ENCODE peak calls at places on chromosomes 13 and 19, in seven cellular contexts. P is esophagus muscularis mucosa; X is fibroblast of pulmonary artery; U is CD4-positive, CD25-positive, alpha-beta regulatory T cell; L is AG09309; T is neural progenitor cell; G is colonic mucosa. Q is an unnamed sample.

GRCh38 chr13:112961457-112962369 is 7.3 kb upstream of the MCF2L start:
- DNase-seq in T (no peak), U (no peak), X (no peak), L (no peak), G (no peak), P (no peak), Q (no peak)

GRCh38 chr19:49887653-49888477 is 8.8 kb downstream of the IL4I1 start:
- DNase-seq in U (no peak), L (no peak), T (no peak), X (no peak), G (no peak), P (no peak), Q (no peak)

GRCh38 chr19:35088514-35088913 is 27.1 kb upstream of the FXYD3 start:
- DNase-seq in T (no peak), U (no peak), X (peak), P (no peak), L (peak), G (no peak), Q (peak)

GRCh38 chr13:20492641-20493040 is 33.0 kb downstream of the CRYL1 start:
- DNase-seq in G (peak), P (no peak), X (peak), L (no peak), T (peak), U (peak), Q (peak)

GRCh38 chr13:59360108-59360507 is 803.6 kb downstream of the DIAPH3 start:
- DNase-seq in P (no peak), L (no peak), G (no peak), T (peak), U (peak), X (peak), Q (no peak)

GRCh38 chr13:99656092-99656745 is 154.9 kb downstream of the TM9SF2 start:
- DNase-seq in U (peak), L (peak), G (peak), X (peak), P (peak), T (peak), Q (peak)

GRCh38 chr19:35551091-35551810 is 5.8 kb downstream of the TMEM147 start:
- DNase-seq in T (no peak), L (no peak), G (no peak), X (no peak), U (no peak), P (no peak), Q (no peak)

GRCh38 chr13:35763805-35764170 is 287.3 kb upstream of the MAB21L1 start:
- DNase-seq in T (no peak), U (no peak), L (no peak), G (no peak), P (no peak), X (no peak), Q (no peak)

GRCh38 chr13:47555235-47555634 is 445.8 kb downstream of the SUCLA2 start:
- DNase-seq in P (no peak), L (no peak), U (no peak), T (no peak), X (peak), G (no peak), Q (peak)

GRCh38 chr19:39196860-39197562 is at the start of gene NCCRP1:
- DNase-seq in X (no peak), G (no peak), T (peak), L (no peak), P (no peak), U (no peak), Q (no peak)

GRCh38 chr19:16607819-16608218 is 20.2 kb downstream of the MED26 start:
- DNase-seq in X (no peak), L (no peak), G (no peak), T (no peak), P (no peak), U (no peak), Q (no peak)

GRCh38 chr19:11548315-11548700 is 9.7 kb downstream of the CNN1 start:
- DNase-seq in U (no peak), G (no peak), P (no peak), T (no peak), L (no peak), X (no peak), Q (no peak)

GRCh38 chr19:41909706-41910105 is 18.5 kb downstream of the ERFL start:
- DNase-seq in L (no peak), T (no peak), G (no peak), P (no peak), X (no peak), U (no peak), Q (no peak)

GRCh38 chr13:23921451-23921888 is 24.2 kb upstream of the C1QTNF9B start:
- DNase-seq in X (peak), L (peak), T (peak), G (peak), P (no peak), U (peak), Q (peak)

GRCh38 chr13:99883805-99884204 is 87.8 kb downstream of the ZIC5 start:
- DNase-seq in U (no peak), X (no peak), L (no peak), P (no peak), G (no peak), T (no peak), Q (no peak)

GRCh38 chr13:33258437-33259193 is 26.9 kb downstream of the STARD13 start:
- DNase-seq in G (no peak), T (no peak), P (no peak), L (peak), X (peak), U (no peak), Q (no peak)

GRCh38 chr13:110949628-110950027 is 34.8 kb upstream of the ANKRD10 start:
- DNase-seq in X (no peak), G (no peak), T (no peak), L (no peak), U (no peak), P (no peak), Q (no peak)

GRCh38 chr13:36862002-36862706 is 43.1 kb downstream of the RFXAP start:
- DNase-seq in G (no peak), T (no peak), X (peak), U (peak), P (no peak), L (no peak), Q (peak)

GRCh38 chr13:51457086-51457485 is 4.2 kb upstream of the INTS6 start:
- DNase-seq in U (no peak), X (no peak), L (no peak), G (no peak), P (no peak), T (no peak), Q (no peak)

GRCh38 chr13:74715718-74716117 is 581.5 kb upstream of the KLF12 start:
- DNase-seq in T (no peak), U (no peak), P (no peak), X (no peak), G (no peak), L (peak), Q (no peak)

GRCh38 chr19:42239544-42240220 is 2.7 kb downstream of the GSK3A start:
- DNase-seq in U (no peak), T (no peak), X (no peak), G (no peak), P (no peak), L (no peak), Q (no peak)

GRCh38 chr13:99417151-99417820 is 84.0 kb upstream of the TM9SF2 start:
- DNase-seq in X (no peak), G (no peak), U (no peak), P (no peak), T (peak), L (no peak), Q (no peak)

GRCh38 chr13:45850020-45850613 is 1.4 kb downstream of the SIAH3 start:
- DNase-seq in T (peak), P (no peak), X (no peak), G (no peak), L (no peak), U (no peak), Q (no peak)

GRCh38 chr19:47781590-47782318 is 3.3 kb downstream of the SELENOW start:
- DNase-seq in U (no peak), G (peak), T (no peak), P (no peak), L (no peak), X (no peak), Q (no peak)

GRCh38 chr13:19818223-19818842 is 35.6 kb upstream of the PSPC1 start:
- DNase-seq in G (peak), T (peak), L (no peak), P (no peak), U (peak), X (peak), Q (peak)

GRCh38 chr13:31944262-31945160 is 87.1 kb upstream of the FRY start:
- DNase-seq in P (no peak), X (no peak), L (no peak), G (no peak), T (no peak), U (no peak), Q (no peak)

DNA sequence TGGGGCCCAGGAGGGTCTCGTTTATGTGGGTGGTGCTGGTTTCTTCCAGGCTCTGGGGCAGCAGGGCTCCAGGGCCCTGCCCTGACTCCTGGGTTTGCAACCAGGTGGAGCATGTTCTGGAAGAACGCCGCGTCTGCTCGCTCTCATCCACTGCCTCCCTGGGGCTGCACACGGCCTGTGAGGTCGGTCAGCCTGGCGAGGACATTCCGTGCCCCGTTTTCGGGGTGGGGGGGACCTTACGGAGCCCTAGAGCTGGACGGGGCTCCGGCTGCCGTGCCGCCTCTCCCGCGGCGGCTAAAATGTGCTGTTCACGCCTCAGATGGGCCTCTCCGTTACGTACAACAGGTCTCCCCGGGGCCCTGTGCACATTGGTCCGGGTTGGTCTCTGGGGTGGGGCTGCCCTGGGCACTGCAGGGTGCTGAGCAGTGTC is 3.3 kb downstream of the GNA11 start:
- DNase-seq in U (no peak), X (no peak), P (no peak), T (no peak), G (peak), L (no peak), Q (no peak)
- H3K4me3 ChIP-seq in U (no peak), X (no peak), P (peak), T (no peak), G (peak), L (no peak), Q (no peak)

GRCh38 chr19:46279177-46279576 is 17.7 kb upstream of the HIF3A start:
- DNase-seq in X (no peak), T (no peak), G (no peak), U (no peak), L (no peak), P (no peak), Q (no peak)
- H3K4me3 ChIP-seq in X (no peak), T (no peak), G (no peak), U (no peak), L (no peak), P (no peak), Q (no peak)

GRCh38 chr19:9406798-9407352 is 28.5 kb downstream of the ZNF266 start:
- DNase-seq in G (peak), T (no peak), U (peak), X (peak), L (peak), P (no peak), Q (peak)
- H3K4me3 ChIP-seq in G (peak), T (no peak), U (peak), X (peak), L (peak), P (peak), Q (peak)

GRCh38 chr13:103531278-103531677 is 465.1 kb upstream of the SLC10A2 start:
- DNase-seq in U (no peak), P (no peak), T (no peak), X (no peak), G (no peak), L (no peak), Q (no peak)

GRCh38 chr13:103528437-103528836 is 462.2 kb upstream of the SLC10A2 start:
- DNase-seq in U (no peak), P (no peak), X (no peak), L (no peak), T (no peak), G (no peak), Q (no peak)

GRCh38 chr13:103523853-103524252 is 457.6 kb upstream of the SLC10A2 start:
- DNase-seq in X (no peak), L (no peak), T (peak), G (no peak), U (no peak), P (no peak), Q (no peak)

GRCh38 chr13:103521532-103521931 is 455.3 kb upstream of the SLC10A2 start:
- DNase-seq in G (no peak), T (no peak), X (no peak), U (no peak), L (no peak), P (no peak), Q (no peak)

DNA sequence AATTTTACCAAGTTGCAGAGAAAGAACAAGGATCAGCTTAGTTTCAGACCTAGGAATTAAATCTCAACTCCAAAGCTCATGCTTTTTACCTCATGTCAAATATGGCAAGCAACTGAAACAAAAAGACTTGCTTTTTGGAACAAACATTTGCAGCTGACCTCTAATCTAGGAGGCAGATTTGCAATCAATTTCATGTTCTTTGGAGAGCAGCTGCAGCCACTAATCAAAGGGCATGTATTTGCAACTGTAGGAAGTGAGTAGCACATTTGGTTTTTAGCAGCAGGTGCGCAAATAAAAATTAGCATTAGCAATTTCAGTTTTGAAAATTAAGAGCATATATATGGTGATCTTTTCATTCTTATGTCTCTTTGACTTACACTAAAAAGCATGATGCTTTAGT is 459.3 kb upstream of the SLC10A2 start:
- DNase-seq in L (no peak), X (no peak), G (no peak), T (no peak), U (no peak), P (no peak), Q (no peak)
- H3K4me3 ChIP-seq in L (no peak), X (no peak), G (no peak), T (no peak), U (no peak), P (no peak), Q (no peak)

GRCh38 chr19:1105873-1106840 is 2.4 kb downstream of the GPX4 start:
- DNase-seq in T (no peak), U (no peak), L (no peak), X (no peak), G (peak), P (no peak), Q (no peak)
- H3K4me3 ChIP-seq in T (no peak), U (no peak), L (peak), X (peak), G (no peak), P (no peak), Q (no peak)

DNA sequence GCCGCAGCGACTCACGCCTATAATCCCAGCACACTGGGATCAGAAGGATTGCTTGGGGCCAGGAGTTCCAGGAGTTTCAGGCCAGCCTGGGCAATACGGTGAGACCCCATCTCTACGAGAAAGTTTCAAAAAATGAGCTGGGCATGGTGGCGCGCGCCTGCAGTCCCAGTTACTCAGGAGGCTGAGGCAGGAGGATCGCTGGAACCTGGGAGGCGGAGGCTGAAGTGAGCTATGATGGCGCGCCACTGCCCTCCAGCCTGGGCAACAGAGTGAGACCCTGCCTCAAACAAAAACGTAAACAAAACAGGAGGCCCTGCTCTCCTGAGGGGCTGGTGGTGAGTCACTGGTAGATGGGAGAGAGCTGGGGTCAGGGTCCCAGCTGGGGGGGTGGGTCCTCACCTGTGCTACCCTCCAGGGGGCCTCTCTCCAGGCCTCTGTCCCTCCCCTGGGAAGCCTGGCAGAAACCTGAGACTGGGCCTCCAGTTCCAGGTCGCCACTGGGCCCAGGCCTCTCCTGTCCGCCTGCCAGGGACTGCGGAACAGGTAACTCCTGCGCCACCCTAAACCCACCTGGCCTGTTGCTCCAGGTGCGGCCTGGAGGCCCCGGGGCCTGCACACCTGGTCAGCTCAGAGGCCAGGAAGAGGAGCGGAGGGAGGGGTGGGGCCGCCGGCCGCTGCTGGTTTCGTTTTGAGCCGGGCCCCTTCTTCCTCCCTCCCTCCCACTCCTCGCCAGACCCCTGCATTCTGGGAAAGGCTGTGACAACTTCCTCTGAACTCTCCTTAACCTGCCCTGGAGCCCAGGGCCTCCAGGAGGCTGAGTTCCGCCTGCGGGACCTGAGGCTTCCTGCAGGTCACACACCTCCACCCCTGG is 17.2 kb upstream of the ZBTB7A start:
- DNase-seq in G (peak), X (no peak), L (no peak), P (no peak), U (peak), T (no peak), Q (no peak)
- H3K4me3 ChIP-seq in G (no peak), X (no peak), L (no peak), P (peak), U (no peak), T (no peak), Q (no peak)

GRCh38 chr13:39565036-39565949 is 37.7 kb downstream of the LHFPL6 start:
- DNase-seq in L (peak), U (no peak), X (peak), T (peak), P (no peak), G (no peak), Q (peak)
- H3K4me3 ChIP-seq in L (no peak), U (no peak), X (peak), T (no peak), P (no peak), G (no peak), Q (no peak)

GRCh38 chr19:17847538-17848366 is at the start of gene JAK3:
- DNase-seq in P (no peak), T (peak), U (peak), X (peak), L (no peak), G (no peak), Q (peak)
- H3K4me3 ChIP-seq in P (peak), T (no peak), U (peak), X (peak), L (peak), G (peak), Q (no peak)

DNA sequence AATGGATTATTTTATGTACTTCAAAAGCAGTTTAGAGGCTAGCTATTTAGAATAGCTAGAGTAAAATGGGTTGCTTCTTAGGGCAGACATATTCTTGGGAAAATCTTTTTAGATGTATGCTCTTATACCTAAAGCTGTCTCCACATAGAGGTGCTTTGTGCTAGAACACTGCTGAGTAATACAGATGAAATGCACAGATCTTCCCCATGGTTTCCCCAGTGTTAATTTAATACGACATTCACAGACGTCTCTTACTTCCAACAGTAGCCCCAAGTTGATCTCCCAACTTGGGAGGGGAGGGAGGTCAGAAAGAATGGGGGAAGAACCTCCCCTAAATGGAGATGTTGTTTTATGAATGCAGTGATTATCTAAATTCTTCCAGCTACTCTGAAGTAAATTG is 16.9 kb downstream of the NALCN start:
- DNase-seq in T (no peak), X (no peak), P (peak), L (no peak), G (no peak), U (no peak), Q (peak)
- H3K4me3 ChIP-seq in T (no peak), X (no peak), P (no peak), L (no peak), G (no peak), U (no peak), Q (no peak)